ENCODE peak calls at places on chromosome 20, in four cellular contexts. Y is HL-60, R is K562, N is GM12878. C is an unnamed sample.

GRCh38 chr20:13995086-13995665 is at the start of gene MACROD2:
- DNase-seq in N (no peak), R (no peak), Y (peak), C (no peak)

GRCh38 chr20:13865825-13866351 is 81.1 kb downstream of the NDUFAF5 start:
- DNase-seq in R (no peak), N (no peak), Y (no peak), C (no peak)

GRCh38 chr20:63854069-63854765 is 7.1 kb upstream of the ABHD16B start:
- DNase-seq in R (no peak), Y (no peak), N (no peak), C (no peak)

GRCh38 chr20:53077373-53078205 is 105.4 kb downstream of the TSHZ2 start:
- DNase-seq in N (no peak), Y (no peak), R (no peak), C (no peak)

GRCh38 chr20:44532981-44533331 is 11.1 kb upstream of the SERINC3 start:
- DNase-seq in N (no peak), R (no peak), Y (no peak), C (no peak)

GRCh38 chr20:32067234-32067821 is 15.3 kb downstream of the HCK start:
- DNase-seq in N (no peak), R (no peak), Y (peak), C (no peak)

GRCh38 chr20:41566896-41567527 is 51.2 kb downstream of the CHD6 start:
- DNase-seq in Y (no peak), R (peak), N (no peak), C (no peak)

GRCh38 chr20:10784337-10785183 is 110.8 kb upstream of the JAG1 start:
- DNase-seq in N (no peak), R (peak), Y (no peak), C (no peak)

GRCh38 chr20:49276895-49277785 is 717 bp downstream of the ZNFX1 start:
- DNase-seq in Y (peak), N (no peak), R (peak), C (no peak)

GRCh38 chr20:48282591-48283228 is 497.4 kb upstream of the SULF2 start:
- DNase-seq in R (peak), Y (no peak), N (no peak), C (no peak)

GRCh38 chr20:57991211-57991841 is 237.1 kb downstream of the ANKRD60 start:
- DNase-seq in N (no peak), Y (no peak), R (no peak), C (no peak)

GRCh38 chr20:32004963-32005362 is 5.3 kb upstream of the CCM2L start:
- DNase-seq in Y (no peak), N (no peak), R (peak), C (no peak)

GRCh38 chr20:14189794-14190402 is 147.5 kb downstream of the FLRT3 start:
- DNase-seq in R (no peak), Y (no peak), N (no peak), C (no peak)

GRCh38 chr20:23082846-23083552 is 3.1 kb downstream of the CD93 start:
- DNase-seq in Y (peak), N (no peak), R (no peak), C (no peak)

DNA sequence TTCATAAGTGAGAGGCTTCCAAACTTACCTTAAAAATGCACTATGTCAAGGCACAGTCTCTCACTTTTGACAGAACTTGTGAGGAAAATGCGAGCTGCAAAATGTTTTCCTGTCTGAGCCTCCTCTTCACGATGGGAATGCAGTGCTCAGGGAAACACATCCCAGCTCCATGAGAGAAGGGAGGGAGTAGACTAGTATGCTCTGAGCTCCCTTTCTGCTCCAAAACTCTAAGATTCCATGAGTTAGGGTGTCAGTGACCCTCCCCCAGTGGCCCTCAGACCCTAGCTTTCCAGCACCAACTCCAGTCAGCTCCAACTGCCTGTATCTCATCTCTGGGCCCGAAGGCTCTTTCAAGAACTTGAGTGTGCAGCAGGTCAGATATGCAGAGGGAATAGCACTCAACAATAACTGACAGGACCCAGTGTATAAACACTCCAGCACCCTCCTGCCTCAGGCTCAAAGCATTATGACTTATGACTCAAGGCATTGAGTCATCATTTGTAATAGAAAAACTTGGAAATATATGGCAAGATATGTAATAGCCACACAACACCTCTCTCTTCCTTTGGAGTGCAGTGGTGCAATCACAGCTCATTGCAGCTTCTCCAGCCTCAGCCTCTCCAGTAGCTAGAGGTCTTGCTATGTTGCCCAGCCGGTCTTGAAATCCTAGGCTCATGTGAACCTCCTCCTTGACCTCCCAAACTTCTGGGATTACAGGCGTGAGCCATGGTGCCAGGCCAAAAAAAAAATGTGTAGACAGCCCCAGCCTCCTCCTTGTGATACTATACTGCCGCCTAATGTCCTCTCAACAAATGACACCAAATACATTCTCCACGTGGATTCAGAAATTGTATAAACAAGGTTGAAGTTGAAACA is 16.7 kb upstream of the ENTPD6 start:
- DNase-seq in N (no peak), Y (peak), R (peak), C (no peak)
- TF ChIP-seq SPI1 in N (no peak), Y (no peak), R (no peak), C (no peak)

GRCh38 chr20:33983371-33983770 is 10.3 kb upstream of the RALY start:
- DNase-seq in Y (no peak), N (no peak), R (no peak), C (no peak)
- TF ChIP-seq SPI1 in Y (no peak), N (no peak), R (no peak), C (no peak)

GRCh38 chr20:37343212-37343993 is 2.5 kb upstream of the SRC start:
- DNase-seq in N (no peak), Y (no peak), R (no peak), C (no peak)
- TF ChIP-seq SPI1 in N (no peak), Y (no peak), R (no peak), C (no peak)

DNA sequence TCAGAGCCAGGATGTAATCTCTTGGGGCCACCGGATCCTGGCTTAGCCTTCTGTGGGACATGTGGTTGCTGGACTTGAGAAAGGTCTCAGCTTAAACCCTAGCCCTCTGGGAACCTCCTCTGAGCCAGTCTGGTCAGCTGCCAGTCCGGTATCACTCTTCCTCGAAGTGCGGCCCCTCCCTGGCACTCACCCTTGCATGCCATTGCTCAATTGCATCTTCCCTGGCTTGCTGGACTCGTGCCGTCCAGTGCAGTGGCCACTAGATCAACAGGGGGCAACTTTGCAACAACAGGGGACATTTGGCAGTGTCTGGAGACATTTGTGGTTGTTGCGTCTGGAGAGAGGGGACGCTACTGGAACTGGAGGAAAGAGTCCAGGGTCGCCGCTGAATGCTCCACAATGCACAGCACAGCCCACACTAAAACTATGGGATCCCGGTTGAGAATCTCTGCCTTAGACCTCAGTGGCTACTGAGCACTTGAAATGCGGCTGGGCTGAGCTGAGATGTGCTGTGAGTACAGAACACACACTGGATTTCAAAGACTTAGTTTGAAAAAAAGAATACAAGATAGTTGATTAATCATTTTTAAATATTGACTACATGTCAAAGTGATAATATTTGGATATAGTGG is 152.1 kb downstream of the TFAP2C start:
- DNase-seq in R (no peak), N (no peak), Y (no peak), C (no peak)
- TF ChIP-seq SPI1 in R (no peak), N (no peak), Y (no peak), C (no peak)

GRCh38 chr20:3631534-3631933 is 31.7 kb downstream of the GFRA4 start:
- DNase-seq in N (no peak), R (no peak), Y (no peak), C (no peak)

GRCh38 chr20:3640259-3640658 is 22.9 kb downstream of the GFRA4 start:
- DNase-seq in R (no peak), N (no peak), Y (no peak), C (no peak)

GRCh38 chr20:3633913-3634478 is 29.2 kb downstream of the GFRA4 start:
- DNase-seq in Y (no peak), R (no peak), N (no peak), C (no peak)

GRCh38 chr20:3632311-3633004 is 30.7 kb downstream of the GFRA4 start:
- DNase-seq in R (no peak), Y (no peak), N (no peak), C (no peak)

GRCh38 chr20:3635346-3635745 is 27.9 kb downstream of the GFRA4 start:
- DNase-seq in Y (no peak), N (no peak), R (no peak), C (no peak)
- TF ChIP-seq SPI1 in Y (no peak), N (no peak), R (no peak), C (no peak)

GRCh38 chr20:50595988-50596693 is 86.0 kb downstream of the PTPN1 start:
- DNase-seq in Y (no peak), R (no peak), N (no peak), C (no peak)

GRCh38 chr20:50595433-50595895 is 85.3 kb downstream of the PTPN1 start:
- DNase-seq in R (no peak), N (no peak), Y (no peak), C (no peak)

GRCh38 chr20:50596694-50597021 is 86.5 kb downstream of the PTPN1 start:
- DNase-seq in Y (no peak), N (no peak), R (no peak), C (no peak)

GRCh38 chr20:50598074-50598473 is 87.9 kb downstream of the PTPN1 start:
- DNase-seq in R (no peak), Y (no peak), N (no peak), C (no peak)

DNA sequence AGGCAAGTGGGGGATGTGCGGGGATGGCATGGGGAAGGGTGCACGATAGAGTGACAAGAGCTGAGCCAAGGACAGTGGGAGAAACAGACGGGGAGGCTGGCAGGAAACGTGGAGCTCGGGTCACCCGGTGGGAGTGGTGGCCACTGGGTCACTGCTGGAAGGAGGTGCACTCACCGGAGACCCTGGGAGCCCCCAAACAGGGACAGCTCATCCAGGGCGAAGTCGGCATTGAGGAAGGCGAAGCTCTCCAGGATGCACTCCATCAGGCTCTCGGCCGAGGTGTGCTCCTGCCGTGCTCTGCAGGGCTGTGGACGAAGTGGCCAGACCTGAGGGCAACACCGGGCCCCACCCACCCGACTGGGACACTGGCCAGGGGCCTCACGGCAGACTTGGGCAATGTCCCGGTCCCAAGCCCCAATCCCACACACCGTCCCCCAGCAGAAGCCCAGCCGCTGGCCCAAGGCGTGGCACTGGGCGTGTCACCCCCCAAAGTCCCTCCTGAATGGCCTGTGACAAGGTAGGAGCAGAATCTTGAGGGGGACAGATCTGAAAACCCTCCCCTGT is 87.3 kb downstream of the PTPN1 start:
- DNase-seq in R (no peak), Y (no peak), N (no peak), C (no peak)
- TF ChIP-seq SPI1 in R (no peak), Y (no peak), N (no peak), C (no peak)

C was measured in GM12891.